ENCODE peak calls at places on chromosome 2, in six cellular contexts. S, L, Y, U, Q and T are unnamed samples.

GRCh38 chr2:110828330-110828729 is 96.0 kb downstream of the ACOXL start:
- DNase-seq in Y (no peak), Q (peak), U (no peak), L (no peak), S (peak), T (no peak)

GRCh38 chr2:172095146-172095904 is 7.4 kb downstream of the DLX2 start:
- DNase-seq in S (peak), U (no peak), L (peak), Q (peak), Y (peak), T (no peak)

GRCh38 chr2:20012282-20013060 is at the start of gene MATN3:
- DNase-seq in S (peak), Q (no peak), L (peak), U (no peak), Y (peak), T (no peak)

GRCh38 chr2:237171396-237171795 is 85.7 kb downstream of the COPS8 start:
- DNase-seq in Y (no peak), Q (peak), S (peak), L (no peak), U (no peak), T (no peak)

GRCh38 chr2:209680596-209680995 is 91.0 kb upstream of the UNC80 start:
- DNase-seq in U (no peak), Q (no peak), S (no peak), Y (no peak), L (no peak), T (no peak)

GRCh38 chr2:20579866-20580265 is 71.0 kb downstream of the HS1BP3 start:
- DNase-seq in S (no peak), L (peak), Q (no peak), Y (no peak), U (no peak), T (no peak)

GRCh38 chr2:167681234-167681633 is 566.2 kb downstream of the STK39 start:
- DNase-seq in Q (peak), Y (no peak), U (no peak), L (no peak), S (no peak), T (no peak)

GRCh38 chr2:233600361-233600760 is 17.1 kb upstream of the UGT1A8 start:
- DNase-seq in S (peak), Y (no peak), L (no peak), U (no peak), Q (peak), T (no peak)

GRCh38 chr2:218009191-218010114 is 6.7 kb upstream of the TNS1 start:
- DNase-seq in Y (no peak), Q (no peak), S (no peak), L (no peak), U (no peak), T (no peak)